ENCODE peak calls at places on chromosome 9, in ten cellular contexts. H is A549; A is NCI-H460; L is activated T-cell treated with anti-CD3 and anti-CD28 coated beads, Interleukin-2, amount 50 U/mL, for 24 hours; B is AG10803; K is DMS 273 treated with DMSO at 0.1 percent for 48 hours; N is mucosa of gallbladder; J is lung; W is activated effector memory CD4-positive, alpha-beta T cell treated with Interleukin-2 at 50 U/mL for 16 hours; R is activated T-helper 1 cell treated with Interleukin-2 at 50 U/mL for 16 hours. P is an unnamed sample.

GRCh38 chr9:121984726-121985402 is 108.2 kb downstream of the TTLL11 start:
- DNase-seq in H (no peak), A (no peak), L (no peak), B (peak; percentile 94), K (no peak), N (no peak), J (no peak), W (no peak), R (no peak), P (no peak)

GRCh38 chr9:97319380-97319779 is 11.9 kb downstream of the CCDC180 start:
- DNase-seq in H (no peak), A (no peak), L (no peak), B (no peak), K (no peak), N (no peak), J (no peak), W (no peak), R (no peak), P (no peak)

GRCh38 chr9:134984372-134985240 is 66.9 kb upstream of the FCN1 start:
- DNase-seq in H (no peak), A (no peak), L (no peak), B (no peak), K (no peak), N (no peak), J (no peak), W (no peak), R (no peak), P (no peak)

GRCh38 chr9:96078866-96079505 is 203.5 kb downstream of the ERCC6L2 start:
- DNase-seq in H (no peak), A (no peak), L (no peak), B (no peak), K (no peak), N (peak; percentile 38), J (no peak), W (no peak), R (no peak), P (no peak)

GRCh38 chr9:91771027-91771426 is 179.0 kb downstream of the ROR2 start:
- DNase-seq in H (no peak), A (no peak), L (no peak), B (peak; percentile 95), K (peak; percentile 48), N (peak; percentile 50), J (peak; percentile 39), W (no peak), R (no peak), P (peak; percentile 38)

GRCh38 chr9:96612966-96613589 is 6.6 kb downstream of the CDC14B start:
- DNase-seq in H (no peak), A (no peak), L (no peak), B (no peak), K (no peak), N (no peak), J (no peak), W (no peak), R (no peak), P (no peak)

GRCh38 chr9:84296146-84296843 is 44.3 kb downstream of the SLC28A3 start:
- DNase-seq in H (peak; percentile 13), A (no peak), L (peak; percentile 69), B (peak; percentile 71), K (no peak), N (no peak), J (no peak), W (no peak), R (no peak), P (no peak)

GRCh38 chr9:129323999-129324553 is 146.0 kb upstream of the IER5L start:
- DNase-seq in H (no peak), A (no peak), L (no peak), B (no peak), K (no peak), N (no peak), J (no peak), W (no peak), R (no peak), P (no peak)

GRCh38 chr9:136323420-136323819 is 3.9 kb upstream of the GPSM1 start:
- DNase-seq in H (no peak), A (no peak), L (no peak), B (no peak), K (no peak), N (peak; percentile 34), J (no peak), W (no peak), R (no peak), P (no peak)